ENCODE peak calls at places on chromosome 3, in six cellular contexts. R is foreskin fibroblast, T is NT2/D1, O is psoas muscle, Q is thoracic aorta, K is transverse colon. U is an unnamed sample.
A peak's percentile ranks its signal among the peaks of the same experiment; 100 is the strongest.

GRCh38 chr3:33918357-33918756 is 119.9 kb downstream of the PDCD6IP start:
- DNase-seq in T (no peak), O (no peak), K (no peak), R (no peak), Q (no peak), U (no peak)

GRCh38 chr3:157101470-157101869 is 58.5 kb downstream of the CCNL1 start:
- DNase-seq in K (no peak), O (no peak), T (no peak), Q (no peak), R (no peak), U (no peak)

GRCh38 chr3:124059580-124059979 is 67.7 kb upstream of the ROPN1 start:
- DNase-seq in R (peak; percentile 5), K (no peak), T (no peak), O (no peak), Q (no peak), U (no peak)

GRCh38 chr3:176933704-176934103 is 263.6 kb downstream of the TBL1XR1 start:
- DNase-seq in K (no peak), Q (no peak), R (no peak), T (no peak), O (no peak), U (no peak)

GRCh38 chr3:197847866-197848401 is 56.9 kb downstream of the LRCH3 start:
- DNase-seq in Q (no peak), T (no peak), K (peak; percentile 18), O (no peak), R (peak; percentile 47), U (no peak)

GRCh38 chr3:138289701-138290100 is 40.0 kb downstream of the NME9 start:
- DNase-seq in T (no peak), Q (no peak), O (no peak), K (no peak), R (no peak), U (no peak)

GRCh38 chr3:155948476-155948875 is 78.0 kb downstream of the GMPS start:
- DNase-seq in Q (no peak), T (no peak), K (no peak), O (no peak), R (peak; percentile 53), U (no peak)

GRCh38 chr3:156251424-156251823 is 131.0 kb downstream of the KCNAB1 start:
- DNase-seq in K (no peak), R (no peak), O (no peak), Q (no peak), T (no peak), U (no peak)

GRCh38 chr3:190017575-190018288 is 103.0 kb downstream of the P3H2 start:
- DNase-seq in R (peak; percentile 88), Q (no peak), T (no peak), O (no peak), K (peak; percentile 57), U (no peak)

GRCh38 chr3:69740103-69741021 is 1.1 kb downstream of the MITF start:
- DNase-seq in R (peak; percentile 40), Q (no peak), O (peak; percentile 21), T (no peak), K (peak; percentile 59), U (peak; percentile 78)

GRCh38 chr3:100603449-100603848 is 6.0 kb upstream of the ADGRG7 start:
- DNase-seq in O (no peak), T (peak; percentile 39), Q (no peak), K (no peak), R (peak; percentile 64), U (peak; percentile 22)

GRCh38 chr3:73029321-73029796 is 32.1 kb upstream of the EBLN2 start:
- DNase-seq in T (no peak), Q (no peak), K (no peak), R (peak; percentile 88), O (no peak), U (no peak)

GRCh38 chr3:36837089-36837488 is 72.7 kb upstream of the DCLK3 start:
- DNase-seq in O (no peak), Q (no peak), T (no peak), K (no peak), R (no peak), U (peak; percentile 56)

GRCh38 chr3:136276049-136276755 is 26.1 kb downstream of the PCCB start:
- DNase-seq in Q (no peak), K (no peak), T (no peak), O (no peak), R (no peak), U (no peak)

GRCh38 chr3:118817748-118818165 is 216.9 kb downstream of the IGSF11 start:
- DNase-seq in O (no peak), R (peak; percentile 54), T (peak; percentile 48), Q (no peak), K (peak; percentile 13), U (peak; percentile 60)

GRCh38 chr3:160259589-160259988 is 34.4 kb downstream of the C3orf80 start:
- DNase-seq in K (no peak), O (no peak), T (no peak), R (peak; percentile 15), Q (no peak), U (no peak)

GRCh38 chr3:104279617-104280016 is 1087.1 kb upstream of the ALCAM start:
- DNase-seq in Q (no peak), T (no peak), K (no peak), O (no peak), R (peak; percentile 6), U (no peak)

GRCh38 chr3:60588806-60589205 is 662.4 kb downstream of the FHIT start:
- DNase-seq in T (no peak), K (no peak), Q (no peak), O (no peak), R (no peak), U (no peak)

GRCh38 chr3:34020761-34021635 is 222.6 kb downstream of the PDCD6IP start:
- DNase-seq in Q (no peak), O (no peak), K (no peak), R (no peak), T (no peak), U (no peak)

GRCh38 chr3:12934431-12934830 is 93.1 kb upstream of the RPL32 start:
- DNase-seq in Q (peak; percentile 75), R (peak; percentile 47), O (peak; percentile 69), K (no peak), T (no peak), U (no peak)

GRCh38 chr3:195208183-195208582 is 62.8 kb downstream of the XXYLT1 start:
- DNase-seq in Q (no peak), O (no peak), R (peak; percentile 28), K (peak; percentile 44), T (no peak), U (no peak)

GRCh38 chr3:157310329-157311065 is 126.2 kb upstream of the PTX3 start:
- DNase-seq in T (no peak), O (no peak), R (no peak), K (no peak), Q (no peak), U (peak; percentile 8)

GRCh38 chr3:60453326-60453725 is 797.9 kb downstream of the FHIT start:
- DNase-seq in K (no peak), R (no peak), Q (no peak), T (no peak), O (no peak), U (no peak)

GRCh38 chr3:183339461-183340086 is 86.5 kb downstream of the B3GNT5 start:
- DNase-seq in O (no peak), R (no peak), Q (no peak), T (no peak), K (no peak), U (no peak)

GRCh38 chr3:118144919-118145318 is 889.7 kb downstream of the IGSF11 start:
- DNase-seq in K (no peak), T (peak; percentile 15), Q (no peak), R (no peak), O (no peak), U (no peak)

GRCh38 chr3:101781166-101781565 is 2.2 kb downstream of the NXPE3 start:
- DNase-seq in R (peak; percentile 4), T (no peak), Q (no peak), O (no peak), K (no peak), U (peak; percentile 22)
- H3K4me3 ChIP-seq in R (peak overlapping the region; percentile 79), T (no peak overlapping the region), Q (no peak overlapping the region), O (peak overlapping the region; percentile 95), K (no peak overlapping the region), U (no peak overlapping the region)

GRCh38 chr3:127365383-127365782 is 77.5 kb upstream of the PRR20G start:
- DNase-seq in Q (no peak), R (no peak), T (no peak), K (peak; percentile 43), O (no peak), U (no peak)
- H3K4me3 ChIP-seq in Q (no peak overlapping the region), R (no peak overlapping the region), T (no peak overlapping the region), K (no peak overlapping the region), O (no peak overlapping the region), U (no peak overlapping the region)

DNA sequence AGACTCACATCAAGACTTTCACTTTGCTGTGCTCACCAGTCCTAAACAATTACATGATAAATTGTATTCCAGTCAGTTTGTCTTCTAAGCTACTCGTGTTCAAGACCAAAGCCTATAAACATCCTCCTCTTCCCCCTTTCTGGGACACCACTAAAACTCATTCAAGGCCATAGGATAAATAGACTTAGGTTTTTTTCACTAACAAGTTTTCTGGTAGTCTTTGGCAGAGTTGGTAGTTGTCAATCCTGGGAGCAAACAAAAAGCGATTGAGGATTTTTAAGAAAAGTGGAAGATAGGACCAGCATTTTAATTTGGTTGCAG is 114.9 kb downstream of the TGFBR2 start:
- DNase-seq in R (no peak), T (no peak), K (no peak), O (no peak), Q (no peak), U (no peak)
- H3K4me3 ChIP-seq in R (no peak overlapping the region), T (no peak overlapping the region), K (no peak overlapping the region), O (no peak overlapping the region), Q (no peak overlapping the region), U (no peak overlapping the region)

GRCh38 chr3:46624533-46624932 is 12.2 kb downstream of the FAM240A start:
- DNase-seq in Q (no peak), T (no peak), R (no peak), O (no peak), K (no peak), U (no peak)

GRCh38 chr3:46615976-46616375 is 3.7 kb downstream of the FAM240A start:
- DNase-seq in O (no peak), Q (no peak), T (no peak), K (no peak), R (no peak), U (no peak)

GRCh38 chr3:46617941-46618340 is 5.6 kb downstream of the FAM240A start:
- DNase-seq in R (no peak), T (no peak), O (no peak), Q (no peak), K (no peak), U (no peak)

GRCh38 chr3:46624976-46625490 is 12.7 kb downstream of the FAM240A start:
- DNase-seq in O (no peak), K (no peak), T (no peak), R (no peak), Q (no peak), U (peak; percentile 30)

DNA sequence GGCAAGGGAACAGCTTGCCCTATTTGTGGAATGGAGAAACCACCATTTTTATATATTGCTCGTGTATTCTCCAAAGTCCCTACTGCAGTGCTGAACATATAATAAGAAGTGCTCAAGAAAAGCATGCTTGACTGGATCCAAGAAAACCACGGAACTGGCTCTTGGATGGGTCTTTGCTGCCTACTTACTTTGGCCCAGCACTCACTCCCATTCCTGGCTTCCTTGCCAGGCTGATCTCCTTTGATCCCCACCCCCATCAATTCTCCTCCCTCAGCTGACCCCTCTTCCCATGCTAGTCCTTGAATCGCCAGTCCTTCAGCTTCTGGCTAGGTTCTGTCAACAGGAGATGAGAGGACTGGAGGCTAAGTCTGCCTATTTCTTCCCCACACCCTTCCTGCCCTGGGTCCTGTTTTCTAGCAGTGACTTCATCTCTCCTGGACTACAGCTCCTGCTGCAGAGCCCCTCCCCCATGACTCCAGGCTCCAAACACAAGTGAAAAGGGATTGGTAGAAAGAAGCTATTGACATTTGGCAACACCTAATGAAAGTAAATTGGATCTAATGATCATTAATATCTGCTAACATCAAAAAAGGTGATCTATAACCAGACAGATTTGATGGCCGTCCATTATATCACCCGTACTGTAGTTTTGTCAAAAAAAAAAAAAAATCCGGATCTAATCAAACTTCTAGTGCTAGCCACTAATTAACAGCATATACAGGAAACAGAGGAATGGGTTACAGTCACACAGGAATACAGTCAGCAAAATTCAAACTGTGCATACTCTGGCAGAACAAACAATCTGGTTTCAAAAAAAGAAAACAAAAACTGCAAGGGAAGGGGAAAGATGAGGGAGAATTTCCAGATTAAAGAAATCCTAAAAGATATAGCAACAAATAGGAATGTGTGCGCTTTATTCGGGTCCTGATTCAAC is 7.8 kb downstream of the FAM240A start:
- DNase-seq in R (no peak), T (no peak), Q (no peak), O (no peak), K (no peak), U (peak; percentile 56)
- H3K4me3 ChIP-seq in R (no peak overlapping the region), T (no peak overlapping the region), Q (no peak overlapping the region), O (no peak overlapping the region), K (no peak overlapping the region), U (no peak overlapping the region)